ENCODE peak calls at places on chromosomes 7 and 10, in ten cellular contexts. E is HepG2, G is transverse colon, B is uterus, C is spleen, O is GM12878, Q is Peyer's patch, M is stomach, Y is endothelial cell of umbilical vein, L is lower leg skin. J is an unnamed sample.

GRCh38 chr10:68403701-68404100 is 3.4 kb downstream of the RUFY2 start:
- DNase-seq in L (no peak), B (no peak), G (no peak), C (no peak), O (no peak), E (peak; percentile 1), M (no peak), Y (no peak), Q (no peak), J (no peak)

GRCh38 chr10:11522821-11523245 is 88.6 kb downstream of the USP6NL start:
- DNase-seq in Q (no peak), G (peak; percentile 53), B (no peak), M (no peak), O (no peak), C (no peak), L (peak; percentile 70), E (peak; percentile 89), Y (no peak), J (peak; percentile 18)

GRCh38 chr7:99827040-99827778 is 604 bp upstream of the CYP3A43 start:
- DNase-seq in C (no peak), E (peak; percentile 95), Q (no peak), G (no peak), Y (no peak), B (no peak), L (no peak), M (peak; percentile 48), O (no peak), J (no peak)

GRCh38 chr10:92413519-92413918 is 122.6 kb downstream of the MARCHF5 start:
- DNase-seq in B (no peak), O (no peak), Q (no peak), C (no peak), L (no peak), E (no peak), G (no peak), Y (peak; percentile 37), M (peak; percentile 59), J (no peak)

GRCh38 chr10:79346012-79346340 is 1.3 kb upstream of the PPIF start:
- DNase-seq in B (no peak), L (no peak), C (no peak), Q (no peak), O (no peak), E (no peak), Y (no peak), M (no peak), G (no peak), J (no peak)

GRCh38 chr7:48246073-48246472 is 74.8 kb downstream of the ABCA13 start:
- DNase-seq in C (no peak), M (no peak), Y (peak; percentile 3), L (no peak), G (no peak), Q (no peak), E (no peak), O (peak; percentile 8), B (no peak), J (no peak)

GRCh38 chr10:34768972-34769330 is 46.1 kb downstream of the PARD3 start:
- DNase-seq in O (no peak), Y (no peak), B (no peak), L (no peak), E (no peak), C (no peak), Q (no peak), G (no peak), M (no peak), J (no peak)

GRCh38 chr7:29035044-29035740 is 77.1 kb upstream of the TRIL start:
- DNase-seq in G (no peak), L (peak; percentile 49), Y (peak; percentile 91), B (no peak), C (no peak), O (no peak), Q (no peak), E (peak; percentile 80), M (no peak), J (no peak)

GRCh38 chr10:29501692-29502091 is 133.1 kb downstream of the SVIL start:
- DNase-seq in Q (no peak), E (no peak), L (no peak), B (no peak), O (no peak), M (no peak), C (no peak), G (no peak), Y (no peak), J (no peak)

GRCh38 chr7:155851892-155852291 is 39.6 kb upstream of the SHH start:
- DNase-seq in L (no peak), B (no peak), E (no peak), O (no peak), Y (no peak), Q (no peak), M (no peak), G (no peak), C (no peak), J (no peak)

GRCh38 chr10:114607358-114607998 is 50.6 kb downstream of the ABLIM1 start:
- DNase-seq in M (no peak), O (no peak), L (no peak), B (peak; percentile 51), Q (no peak), C (no peak), Y (peak; percentile 84), E (no peak), G (no peak), J (no peak)

GRCh38 chr7:158283016-158283974 is 304.3 kb downstream of the PTPRN2 start:
- DNase-seq in G (no peak), B (no peak), E (no peak), C (peak; percentile 59), O (no peak), M (peak; percentile 14), Q (no peak), L (no peak), Y (no peak), J (no peak)

GRCh38 chr7:7567898-7568531 is 1.3 kb downstream of the MIOS start:
- DNase-seq in C (no peak), Q (no peak), E (no peak), G (no peak), M (no peak), B (no peak), Y (no peak), O (no peak), L (no peak), J (no peak)

GRCh38 chr10:19385846-19386455 is 337.4 kb downstream of the MALRD1 start:
- DNase-seq in C (no peak), Y (no peak), Q (no peak), B (no peak), L (no peak), E (peak; percentile 69), O (no peak), M (no peak), G (no peak), J (no peak)

GRCh38 chr7:107089627-107090026 is 45.1 kb downstream of the PRKAR2B start:
- DNase-seq in L (no peak), E (no peak), Q (no peak), O (no peak), B (no peak), C (no peak), G (no peak), Y (no peak), M (no peak), J (no peak)

GRCh38 chr10:88239212-88239611 is 343.9 kb downstream of the RNLS start:
- DNase-seq in C (no peak), E (no peak), G (no peak), M (no peak), L (no peak), O (no peak), B (no peak), Q (no peak), Y (no peak), J (no peak)
- TF ChIP-seq CTCF in C (no peak), E (no peak), G (no peak), M (no peak), L (no peak), O (no peak), B (no peak), Q (no peak), Y (no peak), J (no peak)

GRCh38 chr10:43396061-43396927 is 12.7 kb downstream of the HNRNPF start:
- DNase-seq in C (peak; percentile 95), Y (peak; percentile 67), M (peak; percentile 86), Q (peak; percentile 69), L (peak; percentile 62), E (peak; percentile 79), B (peak; percentile 73), G (peak; percentile 85), O (no peak), J (peak; percentile 49)
- TF ChIP-seq POLR2A in C (no peak), Y (peak; percentile 9), M (peak; percentile 18), Q (peak; percentile 82), L (no peak), E (peak; percentile 63), B (peak; percentile 7), G (peak; percentile 76), O (peak; percentile 66), J (no peak)

DNA sequence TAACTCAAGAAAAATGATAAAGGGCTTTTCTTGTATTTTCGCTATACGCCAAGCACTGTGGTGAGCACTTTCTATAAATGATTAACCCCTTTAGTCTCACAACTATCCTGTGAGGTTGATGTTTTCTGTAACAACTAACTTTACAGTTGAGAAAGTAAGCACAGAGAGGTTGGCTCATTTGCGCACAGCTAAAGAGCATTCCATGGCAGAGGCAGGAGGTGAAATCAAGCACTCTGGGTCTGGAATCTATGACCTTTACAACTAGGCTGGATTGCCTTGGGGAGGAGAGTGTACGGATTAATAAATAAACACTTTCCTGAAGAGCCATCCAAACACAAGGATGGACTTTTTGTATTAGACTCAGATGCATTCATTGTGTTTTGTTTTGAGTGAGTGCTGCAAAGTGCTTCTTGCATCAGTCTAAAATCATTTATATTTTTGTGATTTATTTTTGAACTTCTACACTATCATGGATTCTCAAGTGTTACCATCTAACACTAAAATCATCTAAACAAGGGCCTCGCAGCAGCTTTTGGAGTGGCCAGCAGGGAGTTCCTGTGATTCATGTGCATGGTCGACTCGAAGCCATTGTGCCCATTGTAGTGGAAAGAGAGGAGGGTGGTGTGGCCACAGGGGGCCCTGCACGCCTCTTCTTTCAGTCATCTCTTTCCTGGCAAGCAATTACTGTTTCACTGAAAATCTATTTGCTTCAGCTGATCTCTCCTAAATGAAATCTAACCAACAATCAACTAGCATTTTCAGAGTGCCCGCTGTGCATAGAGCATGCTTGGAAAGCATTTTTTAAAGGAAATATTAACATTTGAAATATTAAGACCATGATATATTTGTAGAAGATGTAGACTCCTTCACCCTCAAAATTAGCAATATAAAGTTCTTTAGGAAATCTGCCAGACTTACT is 633.4 kb upstream of the COBL start:
- DNase-seq in Q (no peak), G (no peak), C (no peak), B (no peak), M (no peak), L (no peak), E (no peak), O (no peak), Y (no peak), J (no peak)
- TF ChIP-seq CTCF in Q (no peak), G (no peak), C (no peak), B (no peak), M (no peak), L (no peak), E (no peak), O (no peak), Y (no peak), J (no peak)

DNA sequence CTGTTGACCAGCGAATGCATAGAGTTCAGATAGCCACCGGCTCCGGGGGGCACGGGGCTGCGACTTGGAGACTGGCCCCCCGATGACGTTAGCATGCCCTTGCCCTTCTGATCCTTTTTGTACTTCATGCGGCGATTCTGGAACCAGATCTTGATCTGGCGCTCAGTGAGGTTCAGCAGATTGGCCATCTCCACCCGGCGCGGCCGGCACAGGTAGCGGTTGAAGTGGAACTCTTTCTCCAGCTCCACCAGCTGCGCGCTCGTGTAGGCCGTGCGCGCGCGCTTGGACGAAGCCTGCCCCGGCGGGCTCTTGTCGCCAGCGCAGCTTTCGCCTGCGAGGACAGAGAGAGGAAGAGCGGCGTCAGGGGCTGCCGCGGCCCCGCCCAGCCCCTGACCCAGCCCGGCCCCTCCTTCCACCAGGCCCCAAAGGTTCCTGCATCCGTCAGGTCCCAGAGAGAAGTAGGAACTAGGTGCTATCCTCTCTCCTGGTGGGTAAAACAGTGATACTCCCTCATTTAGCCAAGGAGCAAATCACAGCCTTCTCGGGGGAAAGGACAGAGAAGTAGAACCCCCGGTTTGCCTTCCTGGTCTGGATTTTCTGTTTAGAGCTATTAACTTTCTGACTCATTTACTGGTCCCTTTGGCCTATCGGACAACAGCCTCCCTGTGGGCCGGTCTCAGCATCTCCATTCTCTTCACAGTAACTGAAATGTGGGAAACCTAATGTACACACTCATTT is 6.1 kb upstream of the HOXA2 start:
- DNase-seq in L (no peak), M (no peak), C (peak; percentile 85), E (no peak), Q (no peak), G (peak; percentile 63), Y (peak; percentile 72), B (no peak), O (no peak), J (no peak)
- TF ChIP-seq POLR2A in L (no peak), M (no peak), C (peak; percentile 81), E (no peak), Q (peak; percentile 50), G (peak; percentile 67), Y (peak; percentile 44), B (peak; percentile 23), O (no peak), J (peak; percentile 42)